ENCODE peak calls at places on chromosomes 2 and 18, in seven cellular contexts. F, B, C, T, X, I and U are unnamed samples.

GRCh38 chr2:173708757-173709156 is 256.4 kb downstream of the SP3 start:
- DNase-seq in C (no peak), B (no peak), X (no peak), F (peak; percentile 42), I (no peak), T (no peak), U (no peak)

GRCh38 chr18:73462092-73462491 is 594.3 kb upstream of the NETO1 start:
- DNase-seq in B (no peak), I (peak; percentile 76), C (no peak), X (no peak), F (no peak), T (no peak), U (no peak)

GRCh38 chr2:30763151-30763660 is 44.0 kb downstream of the CAPN13 start:
- DNase-seq in B (peak; percentile 11), T (no peak), X (peak; percentile 13), C (no peak), F (no peak), I (peak; percentile 75), U (no peak)

GRCh38 chr2:205984381-205984780 is 101.6 kb downstream of the INO80D start:
- DNase-seq in F (no peak), I (no peak), X (no peak), C (no peak), T (no peak), B (no peak), U (no peak)

GRCh38 chr2:31526946-31527345 is 53.8 kb downstream of the SRD5A2 start:
- DNase-seq in C (no peak), I (no peak), F (no peak), T (no peak), X (no peak), B (no peak), U (no peak)

GRCh38 chr18:7878265-7879173 is 311.4 kb downstream of the PTPRM start:
- DNase-seq in X (no peak), B (no peak), I (no peak), T (no peak), F (no peak), C (no peak), U (no peak)

GRCh38 chr2:181457121-181457740 is at the start of gene ITGA4:
- DNase-seq in T (peak; percentile 74), I (peak; percentile 91), X (peak; percentile 83), F (peak; percentile 76), B (peak; percentile 66), C (peak; percentile 45), U (peak; percentile 55)

GRCh38 chr18:64002581-64002980 is 32.7 kb downstream of the SERPINB8 start:
- DNase-seq in B (no peak), T (no peak), X (no peak), I (no peak), C (no peak), F (no peak), U (no peak)

GRCh38 chr18:49161627-49162026 is 210.9 kb upstream of the SMAD7 start:
- DNase-seq in I (peak; percentile 51), F (no peak), B (no peak), T (no peak), X (no peak), C (no peak), U (no peak)

GRCh38 chr2:178280261-178280852 is 86.0 kb downstream of the OSBPL6 start:
- DNase-seq in I (peak; percentile 60), X (no peak), C (peak; percentile 87), B (no peak), F (peak; percentile 75), T (peak; percentile 27), U (no peak)

GRCh38 chr2:67209107-67209506 is 188.0 kb upstream of the ETAA1 start:
- DNase-seq in T (no peak), I (no peak), X (no peak), F (no peak), B (no peak), C (no peak), U (no peak)

GRCh38 chr18:30713299-30713698 is 329.2 kb downstream of the DSC3 start:
- DNase-seq in X (no peak), F (no peak), B (no peak), T (no peak), I (no peak), C (no peak), U (no peak)

GRCh38 chr18:8889479-8889878 is 184.1 kb downstream of the MTCL1 start:
- DNase-seq in F (no peak), T (no peak), B (no peak), X (no peak), I (peak; percentile 27), C (no peak), U (no peak)

GRCh38 chr18:32021756-32022564 is 3.3 kb downstream of the RNF125 start:
- DNase-seq in B (no peak), X (no peak), C (no peak), I (no peak), F (no peak), T (no peak), U (no peak)

GRCh38 chr18:32911660-32912284 is 138.9 kb upstream of the KLHL14 start:
- DNase-seq in I (peak; percentile 75), T (no peak), B (no peak), C (no peak), F (no peak), X (no peak), U (no peak)

GRCh38 chr2:8819194-8819593 is 18.2 kb downstream of the KIDINS220 start:
- DNase-seq in C (no peak), X (no peak), B (no peak), I (peak; percentile 69), F (no peak), T (no peak), U (no peak)

GRCh38 chr18:75066223-75066622 is 142.7 kb downstream of the PTGR3 start:
- DNase-seq in X (no peak), I (no peak), T (no peak), C (no peak), F (no peak), B (no peak), U (no peak)

GRCh38 chr2:71595549-71595948 is 142.2 kb downstream of the DYSF start:
- DNase-seq in I (no peak), F (peak; percentile 65), B (no peak), X (no peak), T (no peak), C (no peak), U (no peak)

GRCh38 chr2:67877281-67877680 is 185.5 kb downstream of the C1D start:
- DNase-seq in X (no peak), F (no peak), B (no peak), T (no peak), C (no peak), I (no peak), U (no peak)

GRCh38 chr18:24763765-24764548 is 303.5 kb downstream of the HRH4 start:
- DNase-seq in X (no peak), C (peak; percentile 14), B (no peak), I (peak; percentile 95), F (peak; percentile 30), T (peak; percentile 79), U (no peak)

GRCh38 chr18:68104036-68104435 is 587.5 kb upstream of the DSEL start:
- DNase-seq in F (no peak), B (no peak), C (no peak), I (no peak), X (no peak), T (no peak), U (no peak)

GRCh38 chr2:122009546-122009945 is 254.1 kb downstream of the TSN start:
- DNase-seq in F (no peak), B (no peak), X (no peak), C (no peak), I (no peak), T (peak; percentile 11), U (no peak)

GRCh38 chr2:122007577-122007976 is 252.1 kb downstream of the TSN start:
- DNase-seq in F (no peak), I (no peak), T (peak; percentile 2), C (no peak), B (no peak), X (no peak), U (no peak)

DNA sequence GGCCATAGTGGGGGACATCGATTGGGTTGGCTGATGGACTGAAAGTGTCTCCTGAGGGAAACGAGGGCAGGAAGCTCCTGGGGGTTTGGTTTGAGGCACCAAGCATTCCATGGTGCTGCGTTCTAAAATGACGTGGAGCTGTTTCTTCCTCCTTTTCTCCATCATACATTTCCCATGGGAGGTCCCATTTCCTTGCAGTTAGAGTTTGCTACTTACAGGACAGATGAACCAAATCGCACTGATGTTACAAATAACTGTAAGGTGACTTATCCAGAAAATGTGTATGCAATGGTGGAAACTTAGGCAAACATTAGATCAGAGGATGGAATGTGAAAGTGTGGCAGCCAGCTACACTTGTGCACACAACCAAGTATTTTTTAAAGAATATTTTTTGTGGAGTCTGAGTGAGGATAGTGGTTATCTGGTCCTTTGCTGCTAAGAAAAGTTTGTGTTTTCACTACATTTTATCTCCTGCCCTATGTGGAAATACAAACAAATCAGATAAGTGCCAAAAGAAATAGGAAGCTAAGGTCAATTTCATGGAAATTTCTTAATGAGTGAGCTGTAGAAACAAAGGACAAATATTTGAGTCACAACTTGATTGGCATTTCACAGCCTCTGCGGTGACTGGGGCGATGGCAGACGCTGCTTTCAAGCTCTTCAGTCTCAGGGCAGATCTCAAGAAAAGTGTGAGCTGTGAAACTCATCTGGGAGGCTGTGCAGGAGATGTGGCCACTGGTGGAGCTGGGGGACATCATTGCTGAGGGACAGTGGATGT is 256.2 kb downstream of the TSN start:
- DNase-seq in C (no peak), F (no peak), I (peak; percentile 14), T (no peak), X (peak; percentile 24), B (no peak), U (no peak)
- H3K27ac ChIP-seq in C (no peak overlapping the region), F (no peak overlapping the region), I (no peak overlapping the region), T (no peak overlapping the region), X (no peak overlapping the region), B (no peak overlapping the region), U (no peak overlapping the region)

GRCh38 chr2:26700078-26700477 is 7.6 kb downstream of the KCNK3 start:
- DNase-seq in I (no peak), B (no peak), C (no peak), T (no peak), F (no peak), X (no peak), U (no peak)
- H3K4me1 ChIP-seq in I (peaks cover 23% of the 10 kb centered on the region), B (no peaks in the 10 kb centered on the region), C (no peaks in the 10 kb centered on the region), T (peaks cover 25% of the 10 kb centered on the region), F (no peaks in the 10 kb centered on the region), X (peaks cover 4% of the 10 kb centered on the region), U (peaks cover 15% of the 10 kb centered on the region)

DNA sequence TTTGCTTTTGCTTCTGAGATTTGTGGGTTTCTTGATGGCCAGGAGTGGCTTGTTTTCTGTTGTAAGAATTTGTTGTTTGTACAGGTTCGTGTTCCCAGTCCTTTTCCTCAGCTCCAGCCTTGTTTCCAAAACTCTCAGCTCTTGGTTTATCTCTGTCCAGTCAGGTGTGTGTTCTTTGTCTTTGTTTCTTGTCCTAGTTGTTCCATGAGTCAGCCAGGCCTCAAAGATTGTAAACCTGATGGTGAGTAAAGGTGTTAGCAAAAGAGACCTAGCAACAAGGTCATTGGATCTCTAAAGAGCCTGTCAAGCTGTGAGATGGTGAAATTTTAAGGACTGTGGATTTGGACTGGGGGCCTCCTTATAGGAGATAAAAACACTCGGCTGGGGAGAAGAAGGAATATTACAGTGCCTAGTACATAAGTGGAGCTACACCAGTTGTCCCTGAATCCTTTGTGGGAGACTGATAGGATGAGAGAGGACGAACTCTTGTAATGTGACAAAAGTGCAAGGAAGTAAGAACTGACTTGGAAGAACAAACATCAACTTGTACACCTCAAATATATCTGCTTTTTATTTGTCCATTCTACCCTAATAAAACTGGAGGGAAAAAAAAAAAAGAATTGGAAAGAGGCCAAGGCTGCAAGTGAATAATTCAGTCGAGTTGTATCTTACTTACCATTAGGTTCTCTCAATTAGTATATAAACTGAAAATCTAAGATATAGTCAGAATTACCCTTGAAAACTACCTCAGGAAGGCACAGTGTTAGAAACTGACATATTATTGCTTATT is 37.1 kb downstream of the ITGA6 start:
- DNase-seq in B (no peak), T (no peak), C (no peak), I (no peak), F (no peak), X (no peak), U (no peak)
- H3K4me3 ChIP-seq in B (no peak overlapping the region), T (no peak overlapping the region), C (no peak overlapping the region), I (no peak overlapping the region), F (no peak overlapping the region), X (no peak overlapping the region), U (no peak overlapping the region)

GRCh38 chr2:171894612-171894947 is 536 bp upstream of the SLC25A12 start:
- DNase-seq in I (peak; percentile 40), X (no peak), F (no peak), T (no peak), B (no peak), C (no peak), U (no peak)
- H3K27ac ChIP-seq in I (peak overlapping the region; percentile 67), X (peak overlapping the region; percentile 91), F (peak overlapping the region; percentile 49), T (peak overlapping the region; percentile 89), B (peak overlapping the region; percentile 88), C (peak overlapping the region; percentile 82), U (peak overlapping the region; percentile 16)